ENCODE peak calls at places on chromosomes 2 and 18, in six cellular contexts. Y, E, J, C, M and R are unnamed samples.

GRCh38 chr2:198374375-198375072 is 570.1 kb downstream of the PLCL1 start:
- DNase-seq in E (no peak), J (peak), M (peak), C (peak), Y (peak), R (peak)

GRCh38 chr2:125280276-125280675 is 1255.2 kb downstream of the CNTNAP5 start:
- DNase-seq in E (no peak), Y (no peak), J (no peak), M (no peak), C (no peak), R (no peak)

GRCh38 chr18:9691235-9691634 is 16.9 kb upstream of the RAB31 start:
- DNase-seq in E (no peak), Y (no peak), J (no peak), M (no peak), C (no peak), R (no peak)

GRCh38 chr2:106575955-106576354 is 88.8 kb downstream of the CD8B2 start:
- DNase-seq in M (peak), C (peak), Y (peak), E (no peak), J (no peak), R (peak)

GRCh38 chr18:12005542-12006487 is 24.5 kb downstream of the IMPA2 start:
- DNase-seq in J (peak), C (peak), M (peak), E (no peak), Y (no peak), R (no peak)

GRCh38 chr2:165870346-165870745 is 76.3 kb upstream of the GALNT3 start:
- DNase-seq in E (no peak), J (no peak), Y (no peak), M (no peak), C (no peak), R (no peak)

GRCh38 chr2:238167761-238168160 is 9.0 kb downstream of the ERFE start:
- DNase-seq in J (no peak), E (no peak), C (peak), M (peak), Y (no peak), R (peak)

GRCh38 chr2:130864830-130865229 is 28.1 kb downstream of the ARHGEF4 start:
- DNase-seq in J (peak), Y (peak), E (peak), C (peak), M (peak), R (peak)

GRCh38 chr2:181456660-181457120 is 496 bp upstream of the ITGA4 start:
- DNase-seq in E (no peak), Y (no peak), C (peak), J (no peak), M (peak), R (peak)

GRCh38 chr2:120343433-120344105 is 2.4 kb upstream of the INHBB start:
- DNase-seq in Y (peak), E (peak), C (peak), M (peak), J (peak), R (peak)

GRCh38 chr2:169585673-169586072 is 1.5 kb downstream of the PPIG start:
- DNase-seq in E (no peak), C (peak), M (no peak), J (no peak), Y (no peak), R (no peak)

GRCh38 chr2:197163755-197164753 is 146.5 kb downstream of the ANKRD44 start:
- DNase-seq in E (no peak), Y (no peak), C (no peak), J (no peak), M (no peak), R (no peak)

GRCh38 chr2:124272442-124272841 is 247.4 kb downstream of the CNTNAP5 start:
- DNase-seq in E (no peak), M (no peak), Y (no peak), J (no peak), C (no peak), R (no peak)

GRCh38 chr2:141392517-141393213 is 738.2 kb downstream of the LRP1B start:
- DNase-seq in C (peak), J (peak), E (no peak), M (peak), Y (peak), R (peak)

GRCh38 chr2:19847486-19847885 is 54.3 kb downstream of the TTC32 start:
- DNase-seq in C (no peak), J (no peak), M (no peak), Y (no peak), E (no peak), R (no peak)

GRCh38 chr2:27085670-27086089 is 892 bp upstream of the KHK start:
- DNase-seq in C (peak), Y (peak), J (peak), M (peak), E (no peak), R (peak)

GRCh38 chr2:98110741-98111140 is 23.8 kb downstream of the VWA3B start:
- DNase-seq in Y (no peak), M (no peak), C (no peak), J (no peak), E (no peak), R (no peak)

GRCh38 chr18:29531746-29532145 is 1354.8 kb upstream of the CDH2 start:
- DNase-seq in C (no peak), Y (no peak), M (no peak), J (peak), E (no peak), R (no peak)

GRCh38 chr2:23502096-23502495 is 117.1 kb downstream of the KLHL29 start:
- DNase-seq in C (no peak), J (no peak), Y (no peak), E (no peak), M (no peak), R (peak)

GRCh38 chr2:109448946-109449788 is 164.6 kb downstream of the SEPTIN10 start:
- DNase-seq in J (peak), Y (peak), C (no peak), M (peak), E (peak), R (no peak)
- TF ChIP-seq CTCF in J (peak), Y (no peak), C (no peak), M (no peak), E (no peak), R (no peak)

GRCh38 chr18:8031496-8031895 is 464.4 kb downstream of the PTPRM start:
- DNase-seq in C (no peak), E (no peak), M (no peak), Y (no peak), J (no peak), R (no peak)

GRCh38 chr18:8029061-8029460 is 461.9 kb downstream of the PTPRM start:
- DNase-seq in M (no peak), C (no peak), Y (no peak), E (no peak), J (no peak), R (no peak)

GRCh38 chr18:8034674-8035073 is 467.6 kb downstream of the PTPRM start:
- DNase-seq in E (no peak), M (no peak), C (no peak), J (no peak), Y (no peak), R (no peak)

GRCh38 chr18:8029731-8030130 is 462.6 kb downstream of the PTPRM start:
- DNase-seq in J (no peak), Y (no peak), M (no peak), E (no peak), C (no peak), R (no peak)

GRCh38 chr18:8030201-8030600 is 463.1 kb downstream of the PTPRM start:
- DNase-seq in E (no peak), Y (no peak), C (no peak), M (no peak), J (no peak), R (no peak)
- H3K4me3 ChIP-seq in E (no peak), Y (no peak), C (no peak), M (no peak), J (no peak), R (no peak)

DNA sequence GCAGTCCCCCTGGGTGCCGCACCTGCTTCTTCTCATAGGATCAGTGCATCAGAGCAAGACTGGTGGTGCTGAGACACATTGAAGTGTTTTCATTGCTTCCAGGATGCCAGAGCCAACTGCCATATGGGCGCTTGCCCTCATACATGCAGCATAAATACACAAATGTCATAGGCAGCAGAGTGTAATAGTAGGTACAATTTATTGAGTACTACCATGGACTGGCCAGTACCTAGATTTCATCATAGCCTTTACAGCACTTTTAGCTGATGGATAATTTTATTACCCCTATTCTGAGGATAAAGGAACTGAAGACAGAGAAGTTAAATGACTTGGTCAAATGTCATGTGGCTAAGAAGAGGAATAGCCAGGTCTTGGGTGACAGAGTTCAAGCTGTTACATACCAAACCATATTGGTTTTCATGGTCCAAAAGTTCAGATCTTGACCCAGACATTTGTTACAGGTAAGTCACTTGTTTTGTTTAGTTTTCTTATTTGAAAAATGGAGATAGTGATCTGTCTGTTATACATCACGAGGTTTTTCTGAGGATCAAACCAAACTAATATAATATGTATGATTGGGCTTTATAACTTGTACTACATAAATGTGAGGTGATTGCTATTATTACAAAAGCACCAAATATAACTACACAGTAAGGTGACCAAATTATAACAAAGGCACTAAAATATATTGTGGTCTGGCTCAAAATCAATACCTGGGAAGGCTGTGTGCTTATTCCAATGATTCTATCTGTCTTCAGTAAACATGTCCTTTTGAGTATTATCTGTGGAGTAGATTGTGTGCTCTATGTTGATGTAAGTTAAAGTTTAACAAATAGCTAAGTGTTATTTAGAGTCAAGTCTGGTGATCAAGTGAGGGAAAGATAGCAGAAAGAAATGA is 151.9 kb upstream of the CYRIA start:
- DNase-seq in E (no peak), M (no peak), C (no peak), Y (no peak), J (no peak), R (no peak)
- TF ChIP-seq CTCF in E (no peak), M (no peak), C (no peak), Y (no peak), J (no peak), R (no peak)

DNA sequence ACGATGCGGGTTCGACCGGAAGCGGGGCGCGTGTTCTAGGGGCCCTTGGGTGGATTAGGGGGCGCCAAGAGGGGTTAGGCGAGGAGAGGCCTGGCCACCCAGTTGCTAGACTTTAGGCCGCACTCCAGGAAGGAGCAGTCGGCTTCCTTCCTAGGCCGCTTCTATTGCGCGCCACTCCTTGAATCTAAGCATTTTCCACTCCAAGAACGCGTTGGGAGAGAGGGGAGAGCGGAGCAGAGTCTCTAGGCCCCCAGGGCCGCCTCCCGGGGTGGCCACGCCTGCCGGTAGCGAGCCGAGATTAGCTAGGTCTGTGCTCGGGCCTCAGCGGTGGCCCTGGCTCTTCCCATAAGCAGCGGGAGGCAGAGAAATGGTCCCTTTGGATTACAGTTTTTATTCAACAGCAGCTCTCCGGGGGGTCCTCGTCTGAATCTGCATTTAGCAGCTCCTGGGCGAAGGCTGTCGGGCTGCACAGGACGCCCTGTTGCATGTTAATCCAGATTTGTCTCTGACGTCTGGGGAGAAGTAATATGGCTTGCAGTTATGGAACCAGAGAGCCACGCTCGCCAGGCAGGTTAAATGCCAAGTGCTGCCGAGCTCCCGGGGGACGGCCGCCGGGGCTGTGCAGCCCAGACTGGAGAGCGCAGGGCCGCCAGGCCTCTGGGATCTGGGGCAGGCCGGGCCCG is 11.4 kb downstream of the MEIS1 start:
- DNase-seq in E (no peak), C (no peak), Y (peak), J (no peak), M (peak), R (peak)
- H3K4me3 ChIP-seq in E (no peak), C (no peak), Y (peak), J (no peak), M (peak), R (peak)

DNA sequence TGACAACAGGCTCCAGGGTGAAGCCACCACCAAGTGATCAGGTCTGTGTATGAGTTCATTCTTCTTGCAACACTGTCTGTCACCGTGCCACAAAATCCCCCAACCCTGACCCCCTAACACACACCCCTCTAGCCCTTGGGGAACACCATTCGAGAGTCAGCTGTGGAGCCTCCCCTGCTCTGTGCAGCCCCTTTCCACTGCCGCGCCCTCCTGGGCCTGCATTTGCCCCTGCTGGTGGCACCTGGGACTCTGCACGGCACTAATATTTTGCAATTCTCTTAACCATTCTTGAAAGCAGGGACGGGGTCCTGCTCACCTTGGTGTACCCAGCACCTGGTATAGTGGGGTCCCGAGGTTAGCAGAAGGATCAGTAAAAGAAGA is 124.0 kb downstream of the HDAC4 start:
- DNase-seq in E (no peak), C (no peak), J (no peak), M (no peak), Y (no peak), R (no peak)
- TF ChIP-seq CTCF in E (peak), C (peak), J (no peak), M (peak), Y (no peak), R (no peak)

GRCh38 chr2:5696741-5697521 is 4.7 kb downstream of the SOX11 start:
- DNase-seq in C (peak), Y (peak), J (no peak), M (no peak), E (no peak), R (peak)

GRCh38 chr2:5698171-5698570 is 6.0 kb downstream of the SOX11 start:
- DNase-seq in M (no peak), J (no peak), C (peak), Y (no peak), E (no peak), R (no peak)

GRCh38 chr2:5696351-5696740 is 4.2 kb downstream of the SOX11 start:
- DNase-seq in E (no peak), M (no peak), Y (peak), C (peak), J (no peak), R (no peak)

GRCh38 chr2:5695641-5696350 is 3.6 kb downstream of the SOX11 start:
- DNase-seq in E (no peak), M (no peak), C (peak), Y (peak), J (no peak), R (peak)

DNA sequence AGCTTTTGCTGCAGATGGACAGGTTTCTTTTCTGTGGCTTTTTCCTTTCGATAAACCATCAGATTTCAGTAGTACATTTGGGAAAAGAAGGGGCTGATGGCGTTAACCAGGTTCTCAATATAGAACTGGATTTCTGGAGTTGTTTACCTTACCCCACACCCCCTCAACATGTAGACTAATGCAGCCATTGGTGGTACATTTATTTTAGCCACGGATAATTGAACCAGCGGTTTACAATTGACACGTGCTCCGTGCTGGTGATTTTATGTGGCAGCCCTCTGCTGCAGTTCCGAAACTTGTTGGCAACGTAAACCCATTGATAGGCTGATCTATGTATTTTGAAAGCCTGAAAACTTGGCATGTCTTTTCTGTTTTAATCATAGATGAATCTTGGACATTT is 5.4 kb downstream of the SOX11 start:
- DNase-seq in M (no peak), E (no peak), J (no peak), C (peak), Y (no peak), R (no peak)
- H3K4me3 ChIP-seq in M (no peak), E (no peak), J (no peak), C (no peak), Y (peak), R (peak)

DNA sequence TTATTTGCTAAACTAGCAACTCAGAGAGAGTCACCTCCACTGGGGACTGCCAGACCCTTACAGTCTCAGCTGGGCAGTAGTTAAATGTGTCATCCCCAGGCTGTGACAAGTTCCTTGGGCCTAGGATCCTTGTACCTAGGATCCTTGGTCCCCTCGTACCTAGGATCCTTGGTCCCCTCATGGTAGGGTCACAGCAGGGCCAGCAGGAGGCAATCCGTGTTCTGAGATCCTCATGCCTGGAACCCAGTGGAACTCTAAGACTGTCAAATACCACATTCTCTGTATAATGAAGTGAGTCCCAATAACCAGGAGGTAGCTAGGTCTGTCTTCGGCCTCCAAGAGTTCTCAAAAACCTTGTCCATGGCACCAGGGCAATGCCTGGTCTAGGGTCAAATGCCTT is 60.8 kb downstream of the LYPD6B start:
- DNase-seq in C (no peak), E (no peak), J (no peak), M (no peak), Y (no peak), R (no peak)
- TF ChIP-seq CTCF in C (no peak), E (no peak), J (no peak), M (no peak), Y (no peak), R (no peak)

GRCh38 chr2:70958759-70959158 is 19.7 kb upstream of the ANKRD53 start:
- DNase-seq in C (peak), M (no peak), J (no peak), E (no peak), Y (no peak), R (no peak)
- H3K4me3 ChIP-seq in C (no peak), M (no peak), J (no peak), E (no peak), Y (no peak), R (no peak)

DNA sequence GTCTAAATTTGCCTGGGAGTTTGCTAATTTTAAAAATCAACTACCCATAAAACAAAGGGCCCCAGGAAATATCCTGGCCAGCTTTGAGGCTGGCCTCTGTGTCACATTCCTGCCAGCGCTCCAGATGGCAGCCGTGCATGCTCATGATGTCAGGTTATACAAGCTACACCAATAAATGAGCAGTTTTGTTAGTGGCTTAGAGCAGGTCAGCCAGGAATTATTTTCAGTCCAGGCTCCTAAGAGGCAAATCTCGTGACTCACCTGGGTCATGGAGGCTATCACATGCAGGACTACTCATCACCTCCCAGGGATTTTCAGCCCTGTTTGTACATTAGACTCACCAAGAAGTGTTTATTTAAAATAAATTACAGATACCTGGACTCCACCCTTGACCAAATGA is 31.7 kb downstream of the ABHD3 start:
- DNase-seq in M (peak), Y (peak), J (peak), E (peak), C (no peak), R (peak)
- TF ChIP-seq CTCF in M (no peak), Y (no peak), J (peak), E (no peak), C (no peak), R (no peak)

DNA sequence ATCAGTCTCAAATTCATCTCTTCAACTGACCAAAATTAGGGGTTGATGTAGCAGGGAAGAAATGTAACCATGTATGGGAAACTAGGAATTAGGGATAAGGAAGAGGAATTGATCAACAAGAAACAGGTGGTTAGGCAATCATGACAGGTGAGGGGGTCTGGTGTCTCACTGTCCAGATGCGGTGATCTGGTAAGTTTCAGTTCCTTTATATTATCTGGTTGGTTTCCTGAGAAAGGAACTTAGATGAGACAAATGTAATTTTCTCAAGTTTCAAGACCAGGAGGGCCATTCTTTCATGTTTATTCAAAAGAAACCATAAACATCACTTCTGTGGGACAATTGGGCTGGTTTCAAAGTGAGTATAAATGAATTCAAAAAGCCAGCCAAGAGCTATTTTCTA is 306.2 kb upstream of the KCNJ3 start:
- DNase-seq in E (no peak), M (no peak), C (no peak), J (no peak), Y (no peak), R (no peak)
- H3K4me3 ChIP-seq in E (no peak), M (no peak), C (no peak), J (no peak), Y (no peak), R (no peak)